ENCODE peak calls at places on chromosomes 3 and 15, in seven cellular contexts. One of them, this sample, is unnamed.

GRCh38 chr3:72379500-72380187 is 468.6 kb downstream of the SHQ1 start:
- DNase-seq in neural crest cell: no peak
- DNase-seq in K562: no peak
- DNase-seq in AG04450: no peak
- DNase-seq in activated B cell treated with CpG ODN at 0.5 μM for 24 hours: no peak
- DNase-seq in DND-41: no peak
- DNase-seq in fibroblast of lung: no peak
- DNase-seq in this sample: no peak

GRCh38 chr15:41512512-41513281 is 930 bp downstream of the LTK start:
- DNase-seq in activated B cell treated with CpG ODN at 0.5 μM for 24 hours: peak
- DNase-seq in AG04450: no peak
- DNase-seq in fibroblast of lung: no peak
- DNase-seq in K562: peak
- DNase-seq in neural crest cell: peak
- DNase-seq in DND-41: no peak
- DNase-seq in this sample: no peak

GRCh38 chr3:38816026-38816425 is at the start of gene SCN10A:
- DNase-seq in activated B cell treated with CpG ODN at 0.5 μM for 24 hours: no peak
- DNase-seq in K562: no peak
- DNase-seq in neural crest cell: no peak
- DNase-seq in DND-41: no peak
- DNase-seq in AG04450: no peak
- DNase-seq in fibroblast of lung: no peak
- DNase-seq in this sample: no peak

GRCh38 chr3:44277925-44278324 is 36.2 kb downstream of the TOPAZ1 start:
- DNase-seq in K562: no peak
- DNase-seq in AG04450: no peak
- DNase-seq in activated B cell treated with CpG ODN at 0.5 μM for 24 hours: no peak
- DNase-seq in neural crest cell: no peak
- DNase-seq in fibroblast of lung: no peak
- DNase-seq in DND-41: no peak
- DNase-seq in this sample: no peak

GRCh38 chr3:124634210-124635168 is 95.8 kb upstream of the UMPS start:
- DNase-seq in DND-41: no peak
- DNase-seq in K562: no peak
- DNase-seq in activated B cell treated with CpG ODN at 0.5 μM for 24 hours: no peak
- DNase-seq in fibroblast of lung: no peak
- DNase-seq in neural crest cell: no peak
- DNase-seq in AG04450: no peak
- DNase-seq in this sample: no peak

GRCh38 chr15:67512140-67512539 is 8.8 kb upstream of the C15orf61 start:
- DNase-seq in neural crest cell: no peak
- DNase-seq in DND-41: no peak
- DNase-seq in fibroblast of lung: no peak
- DNase-seq in K562: no peak
- DNase-seq in AG04450: no peak
- DNase-seq in activated B cell treated with CpG ODN at 0.5 μM for 24 hours: no peak
- DNase-seq in this sample: no peak

GRCh38 chr3:61530355-61530754 is 31.0 kb upstream of the PTPRG start:
- DNase-seq in fibroblast of lung: peak
- DNase-seq in neural crest cell: no peak
- DNase-seq in activated B cell treated with CpG ODN at 0.5 μM for 24 hours: no peak
- DNase-seq in DND-41: peak
- DNase-seq in AG04450: no peak
- DNase-seq in K562: no peak
- DNase-seq in this sample: no peak

GRCh38 chr15:31387483-31388118 is 61.0 kb downstream of the KLF13 start:
- DNase-seq in activated B cell treated with CpG ODN at 0.5 μM for 24 hours: no peak
- DNase-seq in DND-41: peak
- DNase-seq in K562: no peak
- DNase-seq in AG04450: no peak
- DNase-seq in neural crest cell: no peak
- DNase-seq in fibroblast of lung: no peak
- DNase-seq in this sample: no peak

GRCh38 chr15:88476635-88477038 is 9.1 kb downstream of the MRPS11 start:
- DNase-seq in K562: peak
- DNase-seq in activated B cell treated with CpG ODN at 0.5 μM for 24 hours: no peak
- DNase-seq in DND-41: peak
- DNase-seq in fibroblast of lung: peak
- DNase-seq in AG04450: peak
- DNase-seq in neural crest cell: peak
- DNase-seq in this sample: no peak

GRCh38 chr15:44289352-44289790 is 852 bp downstream of the GOLM2 start:
- DNase-seq in AG04450: no peak
- DNase-seq in K562: no peak
- DNase-seq in DND-41: peak
- DNase-seq in fibroblast of lung: peak
- DNase-seq in activated B cell treated with CpG ODN at 0.5 μM for 24 hours: no peak
- DNase-seq in neural crest cell: no peak
- DNase-seq in this sample: no peak

GRCh38 chr3:171306631-171307030 is 153.6 kb downstream of the TNIK start:
- DNase-seq in DND-41: no peak
- DNase-seq in K562: no peak
- DNase-seq in neural crest cell: no peak
- DNase-seq in activated B cell treated with CpG ODN at 0.5 μM for 24 hours: no peak
- DNase-seq in fibroblast of lung: peak
- DNase-seq in AG04450: peak
- DNase-seq in this sample: no peak

GRCh38 chr3:5226783-5227182 is 39.3 kb downstream of the EDEM1 start:
- DNase-seq in fibroblast of lung: peak
- DNase-seq in K562: no peak
- DNase-seq in DND-41: no peak
- DNase-seq in AG04450: no peak
- DNase-seq in neural crest cell: no peak
- DNase-seq in activated B cell treated with CpG ODN at 0.5 μM for 24 hours: no peak
- DNase-seq in this sample: no peak

GRCh38 chr3:16350041-16350952 is 85.3 kb downstream of the OXNAD1 start:
- DNase-seq in DND-41: no peak
- DNase-seq in K562: no peak
- DNase-seq in neural crest cell: no peak
- DNase-seq in fibroblast of lung: peak
- DNase-seq in AG04450: peak
- DNase-seq in activated B cell treated with CpG ODN at 0.5 μM for 24 hours: no peak
- DNase-seq in this sample: no peak

GRCh38 chr3:12891985-12892839 is 50.8 kb upstream of the RPL32 start:
- DNase-seq in DND-41: peak
- DNase-seq in K562: peak
- DNase-seq in fibroblast of lung: peak
- DNase-seq in neural crest cell: peak
- DNase-seq in AG04450: peak
- DNase-seq in activated B cell treated with CpG ODN at 0.5 μM for 24 hours: no peak
- DNase-seq in this sample: no peak

GRCh38 chr3:32297366-32297765 is 58.9 kb downstream of the CMTM8 start:
- DNase-seq in neural crest cell: no peak
- DNase-seq in activated B cell treated with CpG ODN at 0.5 μM for 24 hours: no peak
- DNase-seq in fibroblast of lung: no peak
- DNase-seq in K562: no peak
- DNase-seq in AG04450: no peak
- DNase-seq in DND-41: peak
- DNase-seq in this sample: no peak

GRCh38 chr3:184227481-184227935 is 1.9 kb upstream of the VWA5B2 start:
- DNase-seq in fibroblast of lung: peak
- DNase-seq in AG04450: no peak
- DNase-seq in K562: peak
- DNase-seq in DND-41: peak
- DNase-seq in neural crest cell: peak
- DNase-seq in activated B cell treated with CpG ODN at 0.5 μM for 24 hours: no peak
- DNase-seq in this sample: no peak

GRCh38 chr3:150349314-150350097 is 58.6 kb upstream of the TSC22D2 start:
- DNase-seq in neural crest cell: no peak
- DNase-seq in fibroblast of lung: no peak
- DNase-seq in AG04450: no peak
- DNase-seq in activated B cell treated with CpG ODN at 0.5 μM for 24 hours: no peak
- DNase-seq in K562: no peak
- DNase-seq in DND-41: no peak
- DNase-seq in this sample: no peak

GRCh38 chr15:79523266-79523665 is 91.1 kb downstream of the MINAR1 start:
- DNase-seq in fibroblast of lung: no peak
- DNase-seq in DND-41: no peak
- DNase-seq in neural crest cell: no peak
- DNase-seq in activated B cell treated with CpG ODN at 0.5 μM for 24 hours: no peak
- DNase-seq in K562: no peak
- DNase-seq in AG04450: no peak
- DNase-seq in this sample: no peak

GRCh38 chr15:65211157-65211982 is at the start of gene CILP:
- DNase-seq in K562: no peak
- DNase-seq in neural crest cell: no peak
- DNase-seq in DND-41: no peak
- DNase-seq in AG04450: peak
- DNase-seq in activated B cell treated with CpG ODN at 0.5 μM for 24 hours: no peak
- DNase-seq in fibroblast of lung: peak
- DNase-seq in this sample: no peak

GRCh38 chr15:65209701-65210643 is 1.3 kb downstream of the CILP start:
- DNase-seq in activated B cell treated with CpG ODN at 0.5 μM for 24 hours: no peak
- DNase-seq in K562: no peak
- DNase-seq in DND-41: no peak
- DNase-seq in neural crest cell: no peak
- DNase-seq in fibroblast of lung: peak
- DNase-seq in AG04450: no peak
- DNase-seq in this sample: no peak

GRCh38 chr15:65214010-65214409 is 2.7 kb upstream of the CILP start:
- DNase-seq in neural crest cell: no peak
- DNase-seq in DND-41: no peak
- DNase-seq in K562: no peak
- DNase-seq in fibroblast of lung: no peak
- DNase-seq in activated B cell treated with CpG ODN at 0.5 μM for 24 hours: no peak
- DNase-seq in AG04450: no peak
- DNase-seq in this sample: no peak

GRCh38 chr15:65213241-65213640 is 2.0 kb upstream of the CILP start:
- DNase-seq in DND-41: no peak
- DNase-seq in neural crest cell: no peak
- DNase-seq in fibroblast of lung: no peak
- DNase-seq in AG04450: no peak
- DNase-seq in K562: no peak
- DNase-seq in activated B cell treated with CpG ODN at 0.5 μM for 24 hours: no peak
- DNase-seq in this sample: no peak

DNA sequence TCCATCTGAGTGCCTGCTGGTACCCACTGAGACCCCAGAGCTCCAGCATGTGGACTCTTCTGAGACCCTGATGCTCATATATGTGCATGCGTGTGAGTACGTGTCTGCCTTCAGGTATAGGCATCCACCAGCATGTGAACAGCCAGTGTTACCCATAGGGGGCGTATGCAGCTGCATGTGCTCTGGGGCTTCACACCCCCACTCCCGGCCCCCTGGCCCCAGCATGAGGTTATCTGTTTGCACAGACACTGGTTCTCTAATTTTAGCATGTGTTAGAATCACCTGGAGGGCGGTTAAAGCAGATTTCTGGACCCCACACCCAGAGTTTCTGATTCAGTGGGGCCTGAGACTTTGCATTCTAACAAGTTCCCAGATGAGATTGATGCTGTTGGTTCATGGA is 824 bp upstream of the CILP start:
- DNase-seq in activated B cell treated with CpG ODN at 0.5 μM for 24 hours: no peak
- DNase-seq in fibroblast of lung: no peak
- DNase-seq in K562: peak
- DNase-seq in AG04450: no peak
- DNase-seq in neural crest cell: no peak
- DNase-seq in DND-41: peak
- DNase-seq in this sample: no peak
- TF ChIP-seq CTCF in activated B cell treated with CpG ODN at 0.5 μM for 24 hours: no peak
- TF ChIP-seq CTCF in fibroblast of lung: peak
- TF ChIP-seq CTCF in K562: peak
- TF ChIP-seq CTCF in AG04450: peak
- TF ChIP-seq CTCF in neural crest cell: peak
- TF ChIP-seq CTCF in DND-41: peak
- TF ChIP-seq CTCF in this sample: peak

GRCh38 chr15:39555885-39556284 is 25.0 kb upstream of the THBS1 start:
- DNase-seq in AG04450: no peak
- DNase-seq in DND-41: no peak
- DNase-seq in fibroblast of lung: peak
- DNase-seq in neural crest cell: no peak
- DNase-seq in activated B cell treated with CpG ODN at 0.5 μM for 24 hours: no peak
- DNase-seq in K562: no peak
- DNase-seq in this sample: no peak
- TF ChIP-seq CTCF in AG04450: peak
- TF ChIP-seq CTCF in DND-41: no peak
- TF ChIP-seq CTCF in fibroblast of lung: no peak
- TF ChIP-seq CTCF in neural crest cell: no peak
- TF ChIP-seq CTCF in activated B cell treated with CpG ODN at 0.5 μM for 24 hours: no peak
- TF ChIP-seq CTCF in K562: no peak
- TF ChIP-seq CTCF in this sample: no peak

GRCh38 chr3:25567390-25567789 is 97.3 kb downstream of the TOP2B start:
- DNase-seq in K562: no peak
- DNase-seq in fibroblast of lung: no peak
- DNase-seq in neural crest cell: no peak
- DNase-seq in activated B cell treated with CpG ODN at 0.5 μM for 24 hours: no peak
- DNase-seq in AG04450: no peak
- DNase-seq in DND-41: no peak
- DNase-seq in this sample: no peak
- TF ChIP-seq CTCF in K562: no peak
- TF ChIP-seq CTCF in fibroblast of lung: no peak
- TF ChIP-seq CTCF in neural crest cell: no peak
- TF ChIP-seq CTCF in activated B cell treated with CpG ODN at 0.5 μM for 24 hours: no peak
- TF ChIP-seq CTCF in AG04450: no peak
- TF ChIP-seq CTCF in DND-41: no peak
- TF ChIP-seq CTCF in this sample: no peak

GRCh38 chr15:94036156-94036555 is 195.2 kb upstream of the MCTP2 start:
- DNase-seq in neural crest cell: no peak
- DNase-seq in DND-41: no peak
- DNase-seq in activated B cell treated with CpG ODN at 0.5 μM for 24 hours: no peak
- DNase-seq in fibroblast of lung: no peak
- DNase-seq in K562: no peak
- DNase-seq in AG04450: no peak
- DNase-seq in this sample: no peak

GRCh38 chr15:94041731-94042130 is 189.6 kb upstream of the MCTP2 start:
- DNase-seq in neural crest cell: no peak
- DNase-seq in K562: no peak
- DNase-seq in DND-41: no peak
- DNase-seq in AG04450: no peak
- DNase-seq in fibroblast of lung: no peak
- DNase-seq in activated B cell treated with CpG ODN at 0.5 μM for 24 hours: no peak
- DNase-seq in this sample: no peak

GRCh38 chr15:94042163-94042954 is 189.0 kb upstream of the MCTP2 start:
- DNase-seq in fibroblast of lung: peak
- DNase-seq in AG04450: peak
- DNase-seq in K562: no peak
- DNase-seq in activated B cell treated with CpG ODN at 0.5 μM for 24 hours: no peak
- DNase-seq in DND-41: no peak
- DNase-seq in neural crest cell: no peak
- DNase-seq in this sample: no peak

DNA sequence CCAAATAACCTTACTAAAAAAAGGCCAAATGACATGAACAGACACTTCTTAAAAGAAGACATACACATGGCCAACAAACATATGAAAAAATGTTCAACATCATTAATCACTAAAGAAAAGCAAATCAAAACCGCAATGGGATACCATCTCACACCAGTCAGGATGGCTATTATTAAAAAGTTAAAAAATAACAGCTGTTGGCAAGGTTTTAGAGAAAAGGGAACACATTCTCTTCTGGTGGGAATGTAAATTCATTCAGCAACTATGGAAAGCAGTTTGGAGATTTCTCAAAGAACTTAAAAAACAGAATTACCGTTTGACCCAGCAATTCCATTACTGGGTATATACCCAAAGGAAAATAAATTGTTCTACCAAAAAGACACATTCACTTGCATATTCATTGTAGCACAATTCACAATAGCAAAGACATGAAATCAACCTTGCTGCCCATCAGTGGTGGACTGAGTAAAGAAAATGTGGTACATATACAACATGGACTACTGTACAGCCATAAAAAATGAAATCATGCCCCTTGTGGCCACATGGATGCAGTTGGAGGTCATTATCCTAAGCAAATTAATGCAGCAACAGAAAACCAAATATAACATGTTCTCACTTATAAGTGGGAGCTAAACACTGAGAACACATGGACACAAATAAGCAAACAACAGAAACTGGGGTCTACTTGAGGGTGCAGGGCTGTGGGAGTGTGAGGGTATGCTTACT is 190.7 kb upstream of the MCTP2 start:
- DNase-seq in neural crest cell: no peak
- DNase-seq in fibroblast of lung: no peak
- DNase-seq in DND-41: no peak
- DNase-seq in K562: no peak
- DNase-seq in activated B cell treated with CpG ODN at 0.5 μM for 24 hours: no peak
- DNase-seq in AG04450: no peak
- DNase-seq in this sample: no peak
- TF ChIP-seq CTCF in neural crest cell: no peak
- TF ChIP-seq CTCF in fibroblast of lung: no peak
- TF ChIP-seq CTCF in DND-41: peak
- TF ChIP-seq CTCF in K562: no peak
- TF ChIP-seq CTCF in activated B cell treated with CpG ODN at 0.5 μM for 24 hours: no peak
- TF ChIP-seq CTCF in AG04450: no peak
- TF ChIP-seq CTCF in this sample: no peak

This sample was measured in D721Med.